ENCODE peak calls at places on chromosomes 1 and 21, in five cellular contexts. W is activated gamma-delta T cell treated with anti-CD3 and anti-CD28 coated beads, Interleukin-2, amount 50 U/mL, for 16 hours; T is activated T-cell treated with anti-CD3 and anti-CD28 coated beads for 1 hour; J is T-helper 17 cell; V is fibroblast of the conjunctiva. R is an unnamed sample.
A peak's percentile ranks its signal among the peaks of the same experiment; 100 is the strongest.

GRCh38 chr1:27153549-27153886 is 1.4 kb downstream of the SLC9A1 start:
- DNase-seq in J (no peak), W (no peak), V (no peak), T (no peak), R (no peak)

GRCh38 chr1:35864813-35865212 is 18.2 kb upstream of the AGO1 start:
- DNase-seq in J (no peak), V (no peak), W (no peak), T (no peak), R (no peak)

GRCh38 chr1:203663294-203663693 is 36.7 kb downstream of the ATP2B4 start:
- DNase-seq in W (no peak), T (no peak), J (no peak), V (no peak), R (peak; percentile 73)

GRCh38 chr1:82227696-82228095 is 427.0 kb downstream of the ADGRL2 start:
- DNase-seq in T (no peak), V (peak; percentile 49), W (no peak), J (no peak), R (no peak)

GRCh38 chr1:11465307-11465706 is 13.6 kb upstream of the DISP3 start:
- DNase-seq in T (no peak), J (no peak), W (no peak), V (no peak), R (no peak)

GRCh38 chr1:78210167-78210566 is 164.4 kb downstream of the GIPC2 start:
- DNase-seq in V (no peak), J (no peak), W (no peak), T (no peak), R (no peak)

GRCh38 chr1:58898739-58899580 is 115.1 kb upstream of the JUN start:
- DNase-seq in V (no peak), W (no peak), J (no peak), T (no peak), R (no peak)

GRCh38 chr1:11918779-11919519 is 7.3 kb downstream of the KIAA2013 start:
- DNase-seq in V (peak; percentile 34), T (no peak), J (no peak), W (no peak), R (no peak)

GRCh38 chr21:45993210-45994085 is 11.9 kb downstream of the COL6A1 start:
- DNase-seq in T (no peak), V (no peak), W (no peak), J (peak; percentile 7), R (peak; percentile 51)

GRCh38 chr1:114081145-114082046 is 72.3 kb downstream of the SYT6 start:
- DNase-seq in T (no peak), W (no peak), V (no peak), J (no peak), R (no peak)

GRCh38 chr1:24198766-24199165 is 11.7 kb upstream of the IFNLR1 start:
- DNase-seq in T (no peak), W (no peak), J (no peak), V (no peak), R (no peak)

GRCh38 chr1:110218739-110219138 is 8.6 kb downstream of the KCNC4 start:
- DNase-seq in J (no peak), T (no peak), W (no peak), V (no peak), R (no peak)

GRCh38 chr1:40383095-40383487 is 9.6 kb downstream of the SMAP2 start:
- DNase-seq in J (no peak), T (no peak), V (no peak), W (no peak), R (no peak)

GRCh38 chr1:180213401-180214177 is 16.5 kb upstream of the LHX4 start:
- DNase-seq in J (no peak), T (no peak), V (no peak), W (peak; percentile 20), R (peak; percentile 38)

R was measured in RWPE2.